ENCODE peak calls at places on chromosomes 12 and 14, in four cellular contexts. One of them, this sample, is unnamed.

GRCh38 chr14:51328942-51329350 is 88.9 kb downstream of the TMX1 start:
- DNase-seq in adipocyte: peak; percentile 41
- DNase-seq in K562: no peak
- DNase-seq in CD8-positive, alpha-beta T cell: no peak
- DNase-seq in this sample: no peak

GRCh38 chr12:2299207-2299606 is 246.4 kb downstream of the CACNA1C start:
- DNase-seq in adipocyte: no peak
- DNase-seq in K562: no peak
- DNase-seq in CD8-positive, alpha-beta T cell: no peak
- DNase-seq in this sample: no peak

GRCh38 chr12:48157889-48158370 is 615 bp upstream of the ASB8 start:
- DNase-seq in adipocyte: no peak
- DNase-seq in K562: peak; percentile 23
- DNase-seq in CD8-positive, alpha-beta T cell: no peak
- DNase-seq in this sample: no peak

GRCh38 chr12:49133590-49133989 is 2.4 kb upstream of the TUBA1B start:
- DNase-seq in adipocyte: no peak
- DNase-seq in K562: no peak
- DNase-seq in CD8-positive, alpha-beta T cell: no peak
- DNase-seq in this sample: no peak

GRCh38 chr12:108320503-108321293 is 18.4 kb downstream of the CMKLR1 start:
- DNase-seq in adipocyte: no peak
- DNase-seq in K562: no peak
- DNase-seq in CD8-positive, alpha-beta T cell: no peak
- DNase-seq in this sample: no peak

GRCh38 chr12:105106621-105107020 is 910 bp upstream of the WASHC4 start:
- DNase-seq in adipocyte: no peak
- DNase-seq in K562: no peak
- DNase-seq in CD8-positive, alpha-beta T cell: no peak
- DNase-seq in this sample: no peak

GRCh38 chr12:111055181-111055880 is 135.0 kb upstream of the MYL2 start:
- DNase-seq in adipocyte: no peak
- DNase-seq in K562: no peak
- DNase-seq in CD8-positive, alpha-beta T cell: no peak
- DNase-seq in this sample: no peak

GRCh38 chr14:55976619-55977018 is 141.6 kb upstream of the PELI2 start:
- DNase-seq in adipocyte: no peak
- DNase-seq in K562: no peak
- DNase-seq in CD8-positive, alpha-beta T cell: no peak
- DNase-seq in this sample: no peak

GRCh38 chr14:48890333-48890732 is 695.8 kb downstream of the RPS29 start:
- DNase-seq in adipocyte: no peak
- DNase-seq in K562: no peak
- DNase-seq in CD8-positive, alpha-beta T cell: no peak
- DNase-seq in this sample: no peak

GRCh38 chr12:92612611-92613010 is 90.2 kb upstream of the PLEKHG7 start:
- DNase-seq in adipocyte: no peak
- DNase-seq in K562: no peak
- DNase-seq in CD8-positive, alpha-beta T cell: no peak
- DNase-seq in this sample: no peak

GRCh38 chr14:39107624-39108023 is 4.6 kb upstream of the SEC23A start:
- DNase-seq in adipocyte: peak; percentile 74
- DNase-seq in K562: peak; percentile 39
- DNase-seq in CD8-positive, alpha-beta T cell: no peak
- DNase-seq in this sample: no peak

GRCh38 chr12:67482751-67483661 is 165.5 kb upstream of the DYRK2 start:
- DNase-seq in adipocyte: peak; percentile 43
- DNase-seq in K562: no peak
- DNase-seq in CD8-positive, alpha-beta T cell: peak; percentile 86
- DNase-seq in this sample: no peak

GRCh38 chr14:103085106-103086091 is 1.4 kb downstream of the LBHD2 start:
- DNase-seq in adipocyte: no peak
- DNase-seq in K562: no peak
- DNase-seq in CD8-positive, alpha-beta T cell: no peak
- DNase-seq in this sample: no peak

GRCh38 chr14:41899416-41899815 is 292.7 kb downstream of the LRFN5 start:
- DNase-seq in adipocyte: peak; percentile 25
- DNase-seq in K562: no peak
- DNase-seq in CD8-positive, alpha-beta T cell: no peak
- DNase-seq in this sample: no peak

GRCh38 chr14:54828031-54828430 is 74.6 kb downstream of the GCH1 start:
- DNase-seq in adipocyte: no peak
- DNase-seq in K562: no peak
- DNase-seq in CD8-positive, alpha-beta T cell: no peak
- DNase-seq in this sample: no peak

GRCh38 chr14:58637391-58638230 is at the start of gene DACT1:
- DNase-seq in adipocyte: peak; percentile 95
- DNase-seq in K562: peak; percentile 27
- DNase-seq in CD8-positive, alpha-beta T cell: peak; percentile 27
- DNase-seq in this sample: peak; percentile 38

GRCh38 chr12:13304924-13305323 is 108.4 kb downstream of the EMP1 start:
- DNase-seq in adipocyte: no peak
- DNase-seq in K562: no peak
- DNase-seq in CD8-positive, alpha-beta T cell: no peak
- DNase-seq in this sample: no peak

GRCh38 chr14:103259184-103259583 is 74.9 kb upstream of the EIF5 start:
- DNase-seq in adipocyte: no peak
- DNase-seq in K562: no peak
- DNase-seq in CD8-positive, alpha-beta T cell: no peak
- DNase-seq in this sample: no peak

GRCh38 chr12:43094886-43095285 is 457.1 kb downstream of the ADAMTS20 start:
- DNase-seq in adipocyte: no peak
- DNase-seq in K562: no peak
- DNase-seq in CD8-positive, alpha-beta T cell: no peak
- DNase-seq in this sample: no peak

GRCh38 chr14:51957950-51958349 is 31.4 kb upstream of the RTRAF start:
- DNase-seq in adipocyte: peak; percentile 27
- DNase-seq in K562: no peak
- DNase-seq in CD8-positive, alpha-beta T cell: no peak
- DNase-seq in this sample: peak; percentile 1

GRCh38 chr12:6215932-6216494 is 15.8 kb downstream of the CD9 start:
- DNase-seq in adipocyte: peak; percentile 94
- DNase-seq in K562: no peak
- DNase-seq in CD8-positive, alpha-beta T cell: no peak
- DNase-seq in this sample: peak; percentile 98

GRCh38 chr12:71447691-71448660 is 8.4 kb downstream of the LGR5 start:
- DNase-seq in adipocyte: peak; percentile 30
- DNase-seq in K562: no peak
- DNase-seq in CD8-positive, alpha-beta T cell: no peak
- DNase-seq in this sample: peak; percentile 35

GRCh38 chr12:21690704-21691368 is 33.2 kb upstream of the LDHB start:
- DNase-seq in adipocyte: no peak
- DNase-seq in K562: no peak
- DNase-seq in CD8-positive, alpha-beta T cell: no peak
- DNase-seq in this sample: no peak

GRCh38 chr12:27521066-27521465 is 2.9 kb upstream of the PPFIBP1 start:
- DNase-seq in adipocyte: peak; percentile 38
- DNase-seq in K562: peak; percentile 36
- DNase-seq in CD8-positive, alpha-beta T cell: no peak
- DNase-seq in this sample: peak; percentile 34

GRCh38 chr14:54760866-54761265 is 141.8 kb downstream of the GCH1 start:
- DNase-seq in adipocyte: no peak
- DNase-seq in K562: no peak
- DNase-seq in CD8-positive, alpha-beta T cell: no peak
- DNase-seq in this sample: no peak

GRCh38 chr12:93380480-93381121 is 2.9 kb downstream of the NUDT4 start:
- DNase-seq in adipocyte: peak; percentile 63
- DNase-seq in K562: no peak
- DNase-seq in CD8-positive, alpha-beta T cell: no peak
- DNase-seq in this sample: no peak

GRCh38 chr12:4108803-4109345 is 164.7 kb upstream of the CCND2 start:
- DNase-seq in adipocyte: no peak
- DNase-seq in K562: no peak
- DNase-seq in CD8-positive, alpha-beta T cell: no peak
- DNase-seq in this sample: peak; percentile 9

GRCh38 chr12:54935235-54935951 is 49.2 kb downstream of the TESPA1 start:
- DNase-seq in adipocyte: peak; percentile 68
- DNase-seq in K562: peak; percentile 68
- DNase-seq in CD8-positive, alpha-beta T cell: peak; percentile 25
- DNase-seq in this sample: peak; percentile 48

GRCh38 chr14:26385302-26385701 is 212.5 kb downstream of the NOVA1 start:
- DNase-seq in adipocyte: no peak
- DNase-seq in K562: no peak
- DNase-seq in CD8-positive, alpha-beta T cell: no peak
- DNase-seq in this sample: no peak
- H3K9me3 ChIP-seq in adipocyte: no peaks in the 10 kb centered on the region
- H3K9me3 ChIP-seq in K562: no peaks in the 10 kb centered on the region
- H3K9me3 ChIP-seq in CD8-positive, alpha-beta T cell: no peaks in the 10 kb centered on the region
- H3K9me3 ChIP-seq in this sample: no peaks in the 10 kb centered on the region

DNA sequence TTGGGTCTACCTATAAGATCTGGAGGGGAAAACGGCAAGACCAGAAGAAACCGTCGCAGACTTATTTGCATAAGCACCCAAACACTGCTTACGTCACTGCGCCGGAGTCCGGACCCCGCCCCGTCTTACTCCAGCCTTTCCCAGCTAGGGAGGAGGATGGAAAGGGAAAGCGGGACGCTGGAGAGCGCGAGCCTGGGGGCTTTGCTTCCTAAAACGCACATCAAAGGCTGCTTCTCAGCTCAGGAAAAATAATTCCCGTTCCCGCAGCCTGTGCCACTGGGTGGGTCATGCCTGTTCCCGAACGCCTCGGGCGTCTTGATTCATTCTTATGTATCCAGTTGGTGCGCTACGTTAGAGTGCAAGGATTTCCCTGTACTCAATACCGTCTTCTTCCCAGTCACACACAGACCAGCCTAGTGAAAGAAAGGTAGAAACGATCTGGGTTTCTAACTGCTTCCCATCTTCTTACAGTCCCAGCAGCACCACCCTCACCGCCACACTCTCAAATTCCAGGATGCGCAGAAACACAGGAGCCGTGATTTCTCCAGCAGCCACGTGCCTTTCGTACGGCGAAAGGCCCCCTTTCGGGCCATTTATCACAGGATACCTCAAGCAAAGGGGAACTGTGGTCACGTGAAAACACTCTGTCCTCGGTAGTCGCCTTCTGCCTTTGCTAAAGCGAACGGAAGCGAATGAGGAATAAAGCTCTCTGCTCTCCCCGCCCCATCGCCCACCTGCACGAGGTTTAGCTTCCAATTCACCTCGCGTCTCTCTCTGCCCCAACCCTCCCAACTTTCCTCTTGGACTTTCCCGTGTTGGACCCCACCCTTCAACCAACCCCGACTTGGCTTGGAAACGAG is 1.0 kb downstream of the SLC6A15 start:
- DNase-seq in adipocyte: peak; percentile 90
- DNase-seq in K562: no peak
- DNase-seq in CD8-positive, alpha-beta T cell: no peak
- DNase-seq in this sample: peak; percentile 71
- H3K4me3 ChIP-seq in adipocyte: peak overlapping the region; percentile 90
- H3K4me3 ChIP-seq in K562: no peak overlapping the region
- H3K4me3 ChIP-seq in CD8-positive, alpha-beta T cell: peak overlapping the region; percentile 16
- H3K4me3 ChIP-seq in this sample: peak overlapping the region; percentile 55

GRCh38 chr12:124792961-124793441 is 70.7 kb downstream of the SCARB1 start:
- DNase-seq in adipocyte: peak; percentile 60
- DNase-seq in K562: no peak
- DNase-seq in CD8-positive, alpha-beta T cell: no peak
- DNase-seq in this sample: no peak
- H3K27me3 ChIP-seq in adipocyte: no peaks in the 10 kb centered on the region
- H3K27me3 ChIP-seq in K562: no peaks in the 10 kb centered on the region
- H3K27me3 ChIP-seq in CD8-positive, alpha-beta T cell: no peaks in the 10 kb centered on the region
- H3K27me3 ChIP-seq in this sample: no peaks in the 10 kb centered on the region

GRCh38 chr14:89237923-89238529 is 179.0 kb downstream of the FOXN3 start:
- DNase-seq in adipocyte: peak; percentile 30
- DNase-seq in K562: peak; percentile 4
- DNase-seq in CD8-positive, alpha-beta T cell: no peak
- DNase-seq in this sample: no peak
- H3K9me3 ChIP-seq in adipocyte: no peaks in the 10 kb centered on the region
- H3K9me3 ChIP-seq in K562: no peaks in the 10 kb centered on the region
- H3K9me3 ChIP-seq in CD8-positive, alpha-beta T cell: no peaks in the 10 kb centered on the region
- H3K9me3 ChIP-seq in this sample: no peaks in the 10 kb centered on the region

DNA sequence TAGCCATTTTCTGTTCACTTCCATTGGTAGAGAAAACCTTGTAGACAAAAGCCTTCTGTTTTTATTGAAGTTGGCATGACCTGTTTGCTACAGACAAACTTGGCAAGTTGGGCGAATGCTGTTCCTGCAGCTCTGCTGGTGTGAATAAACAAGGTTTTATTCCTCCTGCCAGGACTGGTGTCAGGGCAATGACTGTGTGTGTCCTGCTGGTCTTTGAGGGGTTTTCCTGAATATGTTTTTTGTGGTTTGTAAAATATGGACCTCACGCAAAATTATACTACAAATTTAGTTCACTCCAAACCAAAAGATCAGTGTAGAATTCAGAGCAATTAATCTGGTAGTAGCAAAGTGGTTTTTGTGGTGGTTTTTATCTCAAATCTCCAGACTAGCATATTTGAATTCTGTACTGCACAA is 140.8 kb downstream of the ERC1 start:
- DNase-seq in adipocyte: no peak
- DNase-seq in K562: no peak
- DNase-seq in CD8-positive, alpha-beta T cell: no peak
- DNase-seq in this sample: peak; percentile 87
- H3K4me3 ChIP-seq in adipocyte: no peak overlapping the region
- H3K4me3 ChIP-seq in K562: no peak overlapping the region
- H3K4me3 ChIP-seq in CD8-positive, alpha-beta T cell: no peak overlapping the region
- H3K4me3 ChIP-seq in this sample: no peak overlapping the region